ENCODE peak calls at places on chromosome 21, in seven cellular contexts. Y is IMR-90, E is mesenchymal stem cell, G is mesendoderm, R is neuronal stem cell, X is H1, D is trophoblast cell. O is an unnamed sample.

GRCh38 chr21:34878940-34879339 is 170.2 kb downstream of the RUNX1 start:
- DNase-seq in Y (no peak), E (peak), G (no peak), R (no peak), X (no peak), D (no peak), O (no peak)

GRCh38 chr21:31198575-31198974 is 145.5 kb downstream of the TIAM1 start:
- DNase-seq in Y (peak), E (peak), G (peak), R (peak), X (no peak), D (peak), O (no peak)

GRCh38 chr21:46081022-46081861 is 16.7 kb upstream of the COL6A2 start:
- DNase-seq in Y (no peak), E (no peak), G (no peak), R (no peak), X (no peak), D (peak), O (peak)

GRCh38 chr21:45990049-45990711 is 8.6 kb downstream of the COL6A1 start:
- DNase-seq in Y (no peak), E (no peak), G (no peak), R (no peak), X (no peak), D (no peak), O (no peak)

GRCh38 chr21:22791376-22791775 is 1793.2 kb downstream of the NCAM2 start:
- DNase-seq in Y (no peak), E (no peak), G (no peak), R (no peak), X (no peak), D (no peak), O (no peak)

GRCh38 chr21:17585875-17586450 is 26.7 kb downstream of the BTG3 start:
- DNase-seq in Y (peak), E (peak), G (peak), R (peak), X (no peak), D (peak), O (no peak)

GRCh38 chr21:27412530-27412929 is 445.6 kb upstream of the ADAMTS5 start:
- DNase-seq in Y (no peak), E (no peak), G (no peak), R (no peak), X (no peak), D (no peak), O (no peak)

GRCh38 chr21:46394819-46395152 is 63.9 kb upstream of the DIP2A start:
- DNase-seq in Y (no peak), E (no peak), G (no peak), R (no peak), X (no peak), D (no peak), O (no peak)

GRCh38 chr21:17542371-17542992 is 29.6 kb downstream of the CXADR start:
- DNase-seq in Y (no peak), E (peak), G (no peak), R (no peak), X (no peak), D (no peak), O (no peak)

GRCh38 chr21:15604424-15604823 is 125.4 kb upstream of the USP25 start:
- DNase-seq in Y (peak), E (peak), G (peak), R (no peak), X (no peak), D (peak), O (no peak)

GRCh38 chr21:32624726-32625125 is 12.5 kb upstream of the CFAP298 start:
- DNase-seq in Y (peak), E (peak), G (no peak), R (no peak), X (no peak), D (peak), O (no peak)

GRCh38 chr21:41648591-41649031 is 118.2 kb downstream of the RIPK4 start:
- DNase-seq in Y (peak), E (no peak), G (peak), R (no peak), X (no peak), D (no peak), O (no peak)

GRCh38 chr21:14451520-14451919 is 68.6 kb upstream of the HSPA13 start:
- DNase-seq in Y (no peak), E (peak), G (no peak), R (no peak), X (no peak), D (no peak), O (no peak)

GRCh38 chr21:45548711-45549491 is 6.7 kb upstream of the SLC19A1 start:
- DNase-seq in Y (no peak), E (no peak), G (no peak), R (no peak), X (no peak), D (no peak), O (no peak)

GRCh38 chr21:25583370-25584133 is 23.7 kb downstream of the MRPL39 start:
- DNase-seq in Y (no peak), E (no peak), G (no peak), R (no peak), X (no peak), D (no peak), O (no peak)
- H2BK120ac ChIP-seq in Y (no peak), E (no peak), G (no peak), R (no peak), X (no peak), D (no peak), O (no peak)

DNA sequence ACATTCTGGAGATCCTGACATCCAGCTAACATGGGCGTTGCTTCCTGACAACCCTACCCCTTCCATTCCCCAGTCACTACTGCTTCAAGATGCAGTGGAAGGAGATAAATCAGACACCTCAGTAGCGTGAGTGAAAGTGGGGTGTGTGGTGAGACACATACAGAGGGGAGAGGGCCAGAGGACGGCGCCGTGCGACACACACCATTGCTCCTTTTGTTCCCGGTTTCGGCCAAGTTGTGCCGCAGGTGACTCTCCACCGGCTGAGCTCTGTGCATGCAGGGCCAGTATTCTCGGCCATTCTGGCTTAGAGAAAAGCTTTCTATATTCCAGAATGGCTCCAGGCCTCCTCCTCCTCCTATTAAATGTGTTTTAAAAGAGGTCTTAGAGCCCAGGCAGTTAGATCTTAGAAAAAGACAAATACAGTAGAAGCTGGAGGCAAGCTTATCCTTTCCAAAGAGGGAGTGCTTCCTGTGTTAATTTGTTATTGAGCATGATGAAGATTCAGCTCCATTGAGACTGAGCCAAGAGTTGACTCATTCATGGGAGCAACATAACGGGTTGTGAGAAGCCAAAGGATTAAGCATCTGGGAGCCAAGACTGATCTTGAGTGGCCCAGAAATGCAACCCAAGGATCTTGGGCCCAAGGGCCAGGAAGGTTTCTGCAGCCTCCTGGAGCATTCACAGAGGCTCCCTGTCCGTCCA is 42.1 kb downstream of the PDE9A start:
- DNase-seq in Y (peak), E (peak), G (no peak), R (no peak), X (no peak), D (no peak), O (no peak)
- H3K4me2 ChIP-seq in Y (no peak), E (no peak), G (no peak), R (no peak), X (no peak), D (no peak), O (no peak)

DNA sequence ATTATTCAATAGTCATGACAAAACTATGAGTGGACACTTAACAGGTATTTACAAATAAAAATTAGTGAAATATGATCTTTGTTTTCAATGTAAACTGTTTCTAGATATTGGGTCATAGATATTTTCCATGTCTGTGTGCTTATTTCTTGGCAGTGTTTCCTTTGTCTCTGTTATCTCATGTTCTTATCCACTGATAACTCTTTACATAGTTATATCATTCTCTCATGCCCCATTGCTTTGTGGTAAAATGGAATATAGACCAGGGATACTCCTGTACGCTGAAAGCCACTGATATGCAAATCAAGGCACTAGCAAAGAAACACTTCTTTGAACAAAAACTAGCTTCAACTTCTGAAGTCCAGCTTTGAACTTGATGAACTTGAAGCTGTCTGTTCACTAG is 113.1 kb downstream of the ITSN1 start:
- DNase-seq in Y (no peak), E (no peak), G (no peak), R (no peak), X (no peak), D (no peak), O (no peak)
- H2BK120ac ChIP-seq in Y (no peak), E (no peak), G (no peak), R (no peak), X (no peak), D (no peak), O (no peak)

GRCh38 chr21:38956791-38957571 is 151.3 kb downstream of the ETS2 start:
- DNase-seq in Y (peak), E (peak), G (no peak), R (no peak), X (no peak), D (peak), O (no peak)
- H3K4me2 ChIP-seq in Y (no peak), E (no peak), G (no peak), R (no peak), X (no peak), D (peak), O (no peak)

GRCh38 chr21:43016728-43017127 is 42.4 kb downstream of the PKNOX1 start:
- DNase-seq in Y (no peak), E (no peak), G (no peak), R (no peak), X (no peak), D (peak), O (no peak)
- H2BK120ac ChIP-seq in Y (no peak), E (no peak), G (no peak), R (no peak), X (no peak), D (no peak), O (no peak)

GRCh38 chr21:44301093-44301492 is 1.2 kb downstream of the PFKL start:
- DNase-seq in Y (no peak), E (no peak), G (no peak), R (no peak), X (no peak), D (no peak), O (no peak)

GRCh38 chr21:44299085-44299457 is 782 bp upstream of the PFKL start:
- DNase-seq in Y (peak), E (peak), G (no peak), R (no peak), X (no peak), D (peak), O (no peak)

GRCh38 chr21:44299458-44300261 is at the start of gene PFKL:
- DNase-seq in Y (peak), E (peak), G (peak), R (peak), X (peak), D (peak), O (peak)

GRCh38 chr21:44301961-44302406 is 2.1 kb downstream of the PFKL start:
- DNase-seq in Y (no peak), E (no peak), G (no peak), R (no peak), X (no peak), D (no peak), O (no peak)

GRCh38 chr21:44300262-44300959 is 558 bp downstream of the PFKL start:
- DNase-seq in Y (peak), E (peak), G (peak), R (no peak), X (no peak), D (peak), O (no peak)
- H3K4me2 ChIP-seq in Y (peak), E (peak), G (peak), R (peak), X (peak), D (peak), O (peak)

O was measured in H9.